ENCODE peak calls at places on chromosome 15, in four cellular contexts. E is vagina, M is spleen, D is astrocyte. G is an unnamed sample.

GRCh38 chr15:68552773-68553172 is 26.0 kb upstream of the CORO2B start:
- DNase-seq in E (no peak), M (peak; percentile 54), D (no peak), G (no peak)

GRCh38 chr15:73265536-73266153 is 103.1 kb downstream of the HCN4 start:
- DNase-seq in E (no peak), M (no peak), D (peak; percentile 27), G (no peak)

GRCh38 chr15:52855157-52855556 is 65.0 kb upstream of the ONECUT1 start:
- DNase-seq in E (no peak), M (no peak), D (no peak), G (no peak)

GRCh38 chr15:32723171-32723948 is 5.6 kb downstream of the GREM1 start:
- DNase-seq in E (no peak), M (no peak), D (no peak), G (no peak)

GRCh38 chr15:63942486-63943365 is 103.6 kb downstream of the DAPK2 start:
- DNase-seq in E (no peak), M (no peak), D (no peak), G (no peak)

GRCh38 chr15:23629234-23629805 is 18.3 kb downstream of the MAGEL2 start:
- DNase-seq in E (no peak), M (no peak), D (no peak), G (no peak)

GRCh38 chr15:68585574-68586273 is 6.9 kb downstream of the CORO2B start:
- DNase-seq in E (no peak), M (peak; percentile 23), D (no peak), G (no peak)

GRCh38 chr15:67972377-67972776 is 81.7 kb upstream of the PIAS1 start:
- DNase-seq in E (no peak), M (no peak), D (no peak), G (no peak)

GRCh38 chr15:89088605-89089315 is 504 bp downstream of the ABHD2 start:
- DNase-seq in E (no peak), M (peak; percentile 89), D (no peak), G (peak; percentile 62)

GRCh38 chr15:42151736-42152135 is 4.7 kb downstream of the PLA2G4F start:
- DNase-seq in E (no peak), M (peak; percentile 43), D (no peak), G (no peak)

GRCh38 chr15:58086479-58086878 is 21.0 kb upstream of the ALDH1A2 start:
- DNase-seq in E (no peak), M (no peak), D (no peak), G (no peak)

GRCh38 chr15:52728899-52729298 is 49.7 kb upstream of the ATOSA start:
- DNase-seq in E (no peak), M (no peak), D (peak; percentile 66), G (no peak)

GRCh38 chr15:101533371-101534140 is 44.0 kb upstream of the PCSK6 start:
- DNase-seq in E (peak; percentile 67), M (no peak), D (no peak), G (no peak)

GRCh38 chr15:83305696-83306291 is 21.3 kb upstream of the BNC1 start:
- DNase-seq in E (no peak), M (no peak), D (peak; percentile 70), G (peak; percentile 55)

GRCh38 chr15:82414536-82415191 is 15.0 kb upstream of the GOLGA6L9 start:
- DNase-seq in E (no peak), M (no peak), D (no peak), G (no peak)

GRCh38 chr15:40310001-40310959 is 2.5 kb upstream of the PLCB2 start:
- DNase-seq in E (no peak), M (peak; percentile 91), D (no peak), G (peak; percentile 74)

GRCh38 chr15:80844011-80844732 is 65.0 kb downstream of the CEMIP start:
- DNase-seq in E (no peak), M (no peak), D (peak; percentile 63), G (no peak)

GRCh38 chr15:101250931-101251829 is 668 bp downstream of the CHSY1 start:
- DNase-seq in E (no peak), M (peak; percentile 91), D (no peak), G (peak; percentile 69)

GRCh38 chr15:96553931-96554330 is 223.4 kb downstream of the NR2F2 start:
- DNase-seq in E (no peak), M (no peak), D (no peak), G (no peak)

GRCh38 chr15:79943820-79944219 is 27.2 kb downstream of the BCL2A1 start:
- DNase-seq in E (no peak), M (no peak), D (peak; percentile 23), G (no peak)

GRCh38 chr15:56076651-56077050 is 83.2 kb upstream of the NEDD4 start:
- DNase-seq in E (no peak), M (no peak), D (no peak), G (no peak)

GRCh38 chr15:55846108-55846707 is 103.3 kb upstream of the PRTG start:
- DNase-seq in E (no peak), M (no peak), D (peak; percentile 51), G (no peak)

GRCh38 chr15:36882487-36883108 is 217.8 kb downstream of the MEIS2 start:
- DNase-seq in E (no peak), M (no peak), D (no peak), G (no peak)

GRCh38 chr15:63243776-63244175 is 33.6 kb upstream of the APH1B start:
- DNase-seq in E (no peak), M (no peak), D (peak; percentile 70), G (no peak)

GRCh38 chr15:67181221-67181639 is 73.2 kb downstream of the AAGAB start:
- DNase-seq in E (no peak), M (no peak), D (no peak), G (no peak)

GRCh38 chr15:100114100-100114499 is 227.7 kb downstream of the ADAMTS17 start:
- DNase-seq in E (no peak), M (peak; percentile 35), D (peak; percentile 97), G (no peak)

GRCh38 chr15:96365781-96366525 is 35.5 kb downstream of the NR2F2 start:
- DNase-seq in E (no peak), M (no peak), D (no peak), G (no peak)

GRCh38 chr15:96230557-96231181 is 99.8 kb upstream of the NR2F2 start:
- DNase-seq in E (no peak), M (no peak), D (peak; percentile 60), G (no peak)

GRCh38 chr15:69629631-69630161 is 177.1 kb downstream of the RPLP1 start:
- DNase-seq in E (peak; percentile 56), M (no peak), D (no peak), G (no peak)

GRCh38 chr15:83319771-83320170 is 35.3 kb upstream of the BNC1 start:
- DNase-seq in E (no peak), M (no peak), D (no peak), G (no peak)

GRCh38 chr15:90607361-90607760 is 77.6 kb downstream of the CRTC3 start:
- DNase-seq in E (no peak), M (no peak), D (no peak), G (no peak)

DNA sequence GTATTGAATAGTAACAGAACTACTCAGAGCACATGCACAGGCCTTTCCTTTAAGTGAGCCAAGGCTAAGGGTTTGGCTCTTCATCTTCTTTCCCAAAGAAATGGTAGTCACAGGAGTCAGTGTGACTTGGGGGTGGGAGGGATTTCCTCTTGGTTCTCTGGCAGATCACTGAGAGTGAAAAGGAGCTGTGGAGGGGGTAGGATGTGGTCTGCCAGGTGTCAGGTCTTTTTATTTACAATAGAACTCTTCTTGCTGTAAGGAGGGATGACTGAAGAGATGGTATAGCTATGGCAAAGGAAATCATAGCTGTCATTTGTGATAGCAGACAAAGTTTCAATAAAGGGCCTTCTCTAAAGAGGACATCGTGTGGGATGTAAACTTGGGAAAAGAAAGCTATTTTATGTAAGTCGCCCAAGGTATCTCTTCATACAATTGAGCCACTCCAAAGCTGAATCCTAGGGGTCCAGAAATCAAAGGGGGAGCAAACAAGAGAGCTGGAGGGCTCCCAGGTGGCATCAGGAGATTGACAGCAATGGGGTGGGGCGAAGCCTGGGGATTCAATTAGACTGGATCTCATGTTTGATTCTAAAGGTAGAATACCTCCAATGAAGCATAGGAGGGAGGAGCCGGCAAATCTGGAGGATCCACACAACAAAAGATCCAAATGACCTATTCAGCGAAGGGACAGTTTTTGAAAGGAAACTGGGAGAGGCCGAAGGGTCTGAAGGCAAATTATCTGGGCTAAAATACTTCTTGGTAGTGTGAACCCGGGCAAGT is 20.0 kb upstream of the CHD2 start:
- DNase-seq in E (no peak), M (no peak), D (no peak), G (no peak)
- H3K27ac ChIP-seq in E (no peak overlapping the region), M (peak overlapping the region; percentile 100), D (no peak overlapping the region), G (peak overlapping the region; percentile 90)

GRCh38 chr15:35306361-35306981 is 221.4 kb upstream of the NANOGP8 start:
- DNase-seq in E (no peak), M (no peak), D (peak; percentile 88), G (no peak)

GRCh38 chr15:35307026-35307425 is 221.9 kb upstream of the NANOGP8 start:
- DNase-seq in E (no peak), M (no peak), D (no peak), G (no peak)

GRCh38 chr15:35305031-35305555 is 220.0 kb upstream of the NANOGP8 start:
- DNase-seq in E (no peak), M (no peak), D (peak; percentile 49), G (no peak)

GRCh38 chr15:35304389-35304788 is 219.3 kb upstream of the NANOGP8 start:
- DNase-seq in E (no peak), M (no peak), D (no peak), G (no peak)

DNA sequence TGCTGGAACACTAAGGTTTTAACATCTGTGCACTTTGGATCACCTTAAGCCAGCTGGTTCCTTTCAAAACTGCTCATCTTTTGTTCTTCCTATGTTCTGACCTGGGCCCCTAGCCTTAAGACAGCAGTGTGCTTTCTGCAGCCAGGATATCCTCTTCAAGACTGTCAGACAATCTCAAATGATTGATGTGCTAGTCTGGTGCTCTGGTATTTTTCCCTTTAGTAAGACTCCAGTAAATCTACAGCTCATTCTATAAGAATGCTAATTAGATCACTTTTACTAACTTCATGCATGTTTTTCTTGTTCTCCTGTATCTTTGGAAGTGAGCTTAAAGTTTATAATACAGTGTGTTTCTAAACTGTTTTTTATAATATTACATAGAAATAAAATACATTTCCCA is 220.8 kb upstream of the NANOGP8 start:
- DNase-seq in E (no peak), M (no peak), D (peak; percentile 96), G (no peak)
- H3K4me3 ChIP-seq in E (no peak overlapping the region), M (no peak overlapping the region), D (no peak overlapping the region), G (no peak overlapping the region)

GRCh38 chr15:60814062-60814461 is 335.1 kb upstream of the ICE2 start:
- DNase-seq in E (no peak), M (no peak), D (no peak), G (no peak)
- H3K27ac ChIP-seq in E (no peak overlapping the region), M (no peak overlapping the region), D (no peak overlapping the region), G (no peak overlapping the region)

GRCh38 chr15:43516185-43516584 is 1.2 kb upstream of the MAP1A start:
- DNase-seq in E (peak; percentile 86), M (no peak), D (no peak), G (no peak)
- H3K4me3 ChIP-seq in E (no peak overlapping the region), M (no peak overlapping the region), D (peak overlapping the region; percentile 82), G (no peak overlapping the region)

DNA sequence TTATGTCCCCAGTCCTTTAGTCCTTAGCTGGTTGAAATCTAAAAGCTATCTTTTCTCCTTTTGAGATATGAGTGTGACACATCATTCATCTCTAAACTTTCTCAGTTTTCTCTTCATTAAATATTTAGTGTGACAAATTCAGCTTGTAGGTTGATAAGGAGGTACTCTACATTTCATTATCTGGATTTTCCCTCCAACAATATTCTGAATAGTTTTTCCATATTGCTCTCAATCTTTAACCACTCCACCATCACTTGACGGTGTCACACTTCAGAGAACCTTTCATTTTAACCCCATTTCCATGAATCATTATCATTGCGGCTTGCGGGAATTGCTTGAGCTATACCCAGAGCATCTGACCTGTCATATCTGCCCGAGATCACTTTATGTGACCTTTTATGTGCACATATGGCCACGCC is 16.1 kb upstream of the ATP8B4 start:
- DNase-seq in E (no peak), M (no peak), D (peak; percentile 65), G (no peak)
- H3K27ac ChIP-seq in E (no peak overlapping the region), M (peak overlapping the region; percentile 69), D (peak overlapping the region; percentile 70), G (peak overlapping the region; percentile 37)

G was measured in lower lobe of right lung.